ENCODE peak calls at places on chromosome 16, in four cellular contexts. D is DND-41; S is sciatic nerve; E is activated CD4-positive, alpha-beta T cell treated with anti-CD3 and anti-CD28 coated beads for 1 hour. I is an unnamed sample.

GRCh38 chr16:8849411-8850011 is 19.3 kb downstream of the CARHSP1 start:
- DNase-seq in D (no peak), S (peak), E (no peak), I (no peak)

GRCh38 chr16:55737966-55738365 is 82.2 kb downstream of the SLC6A2 start:
- DNase-seq in D (no peak), S (no peak), E (no peak), I (no peak)

GRCh38 chr16:2512920-2513404 is 790 bp upstream of the ATP6V0C start:
- DNase-seq in D (peak), S (peak), E (no peak), I (no peak)

GRCh38 chr16:48146131-48146530 is 9.7 kb downstream of the ABCC12 start:
- DNase-seq in D (no peak), S (no peak), E (no peak), I (no peak)

GRCh38 chr16:70703041-70703834 is 17.4 kb upstream of the MTSS2 start:
- DNase-seq in D (no peak), S (no peak), E (no peak), I (no peak)

GRCh38 chr16:22685162-22685830 is 128.7 kb upstream of the HS3ST2 start:
- DNase-seq in D (no peak), S (no peak), E (no peak), I (peak)

GRCh38 chr16:73020409-73020884 is 27.5 kb downstream of the ZFHX3 start:
- DNase-seq in D (no peak), S (peak), E (no peak), I (peak)

GRCh38 chr16:52547001-52547833 is at the start of gene TOX3:
- DNase-seq in D (no peak), S (no peak), E (no peak), I (peak)

GRCh38 chr16:52825882-52826281 is 226.8 kb downstream of the CHD9NB start:
- DNase-seq in D (no peak), S (no peak), E (no peak), I (no peak)

GRCh38 chr16:19143241-19143640 is 24.8 kb upstream of the SYT17 start:
- DNase-seq in D (no peak), S (no peak), E (no peak), I (no peak)

GRCh38 chr16:57626420-57627170 is 1.8 kb upstream of the ADGRG1 start:
- DNase-seq in D (no peak), S (no peak), E (no peak), I (no peak)

GRCh38 chr16:69410285-69410990 is 14.0 kb upstream of the CYB5B start:
- DNase-seq in D (no peak), S (no peak), E (no peak), I (no peak)

GRCh38 chr16:58853830-58854229 is 119.7 kb upstream of the GOT2 start:
- DNase-seq in D (no peak), S (no peak), E (no peak), I (no peak)

GRCh38 chr16:15714393-15715172 is 64.5 kb downstream of the NDE1 start:
- DNase-seq in D (no peak), S (no peak), E (no peak), I (no peak)

GRCh38 chr16:66522816-66523590 is 26.9 kb downstream of the TK2 start:
- DNase-seq in D (no peak), S (no peak), E (no peak), I (no peak)

GRCh38 chr16:53502331-53503269 is at the start of gene AKTIP:
- DNase-seq in D (peak), S (peak), E (peak), I (peak)

GRCh38 chr16:937723-938122 is 33.1 kb downstream of the LMF1 start:
- DNase-seq in D (no peak), S (no peak), E (no peak), I (peak)

GRCh38 chr16:65125871-65126270 is 4.0 kb upstream of the CDH11 start:
- DNase-seq in D (no peak), S (no peak), E (no peak), I (no peak)

GRCh38 chr16:73147958-73148357 is 100.0 kb upstream of the ZFHX3 start:
- DNase-seq in D (no peak), S (no peak), E (no peak), I (no peak)

GRCh38 chr16:89193576-89194293 is 6.6 kb downstream of the SLC22A31 start:
- DNase-seq in D (no peak), S (no peak), E (no peak), I (no peak)

GRCh38 chr16:351804-352520 is 561 bp downstream of the AXIN1 start:
- DNase-seq in D (no peak), S (no peak), E (no peak), I (peak)

GRCh38 chr16:84841787-84842300 is 22.1 kb downstream of the CRISPLD2 start:
- DNase-seq in D (no peak), S (no peak), E (no peak), I (peak)

GRCh38 chr16:1900452-1900774 is 17.8 kb downstream of the HS3ST6 start:
- DNase-seq in D (no peak), S (no peak), E (no peak), I (no peak)

GRCh38 chr16:87337247-87337646 is 20.1 kb upstream of the C16orf95 start:
- DNase-seq in D (no peak), S (no peak), E (no peak), I (no peak)

GRCh38 chr16:88789593-88789992 is 4.6 kb upstream of the PIEZO1 start:
- DNase-seq in D (no peak), S (no peak), E (no peak), I (no peak)

GRCh38 chr16:11016524-11016988 is 72.2 kb downstream of the CLEC16A start:
- DNase-seq in D (peak), S (no peak), E (no peak), I (no peak)

GRCh38 chr16:50153648-50154368 is 702 bp downstream of the TENT4B start:
- DNase-seq in D (no peak), S (peak), E (no peak), I (no peak)

GRCh38 chr16:29675811-29676643 is 3.0 kb upstream of the QPRT start:
- DNase-seq in D (peak), S (no peak), E (no peak), I (peak)

GRCh38 chr16:22164482-22164881 is 2.2 kb downstream of the SDR42E2 start:
- DNase-seq in D (no peak), S (no peak), E (no peak), I (no peak)

GRCh38 chr16:57619133-57619605 is 9.3 kb upstream of the ADGRG1 start:
- DNase-seq in D (no peak), S (no peak), E (no peak), I (no peak)

GRCh38 chr16:12141556-12141955 is 165.0 kb downstream of the SNX29 start:
- DNase-seq in D (no peak), S (no peak), E (no peak), I (no peak)

GRCh38 chr16:10405386-10405939 is 19.6 kb downstream of the ATF7IP2 start:
- DNase-seq in D (no peak), S (no peak), E (no peak), I (no peak)

I was measured in small intestine.